ENCODE peak calls at places on chromosomes 4 and X, in ten cellular contexts. S is uterus, N is spleen, P is adrenal gland, Z is testis, L is heart left ventricle, V is A549, H is IMR-90, C is HCT116, K is ovary. W is an unnamed sample.

GRCh38 chr4:183422962-183423653 is 21.3 kb upstream of the CDKN2AIP start:
- DNase-seq in Z (no peak), S (no peak), N (no peak), H (peak), V (no peak), P (no peak), L (no peak), K (no peak), C (no peak), W (no peak)

GRCh38 chrX:25344191-25344936 is 328.6 kb upstream of the ARX start:
- DNase-seq in P (peak), L (no peak), H (no peak), K (no peak), C (no peak), N (no peak), Z (no peak), V (no peak), S (no peak), W (no peak)

GRCh38 chrX:47180346-47180745 is 13.3 kb upstream of the UBA1 start:
- DNase-seq in Z (no peak), C (no peak), N (peak), S (no peak), P (no peak), H (no peak), K (no peak), L (no peak), V (no peak), W (no peak)

GRCh38 chrX:120366794-120367193 is 4.9 kb downstream of the ATP1B4 start:
- DNase-seq in P (no peak), S (no peak), V (no peak), L (no peak), Z (no peak), K (no peak), N (no peak), H (no peak), C (no peak), W (no peak)

GRCh38 chr4:153223418-153223792 is 19.2 kb downstream of the TRIM2 start:
- DNase-seq in V (no peak), Z (no peak), H (no peak), S (no peak), P (no peak), N (no peak), L (no peak), C (no peak), K (no peak), W (no peak)

GRCh38 chr4:109548655-109549054 is 11.4 kb upstream of the MCUB start:
- DNase-seq in C (no peak), L (peak), N (no peak), V (no peak), H (peak), S (no peak), Z (no peak), K (no peak), P (no peak), W (peak)

GRCh38 chr4:99723555-99724450 is 66.2 kb upstream of the C4orf54 start:
- DNase-seq in L (peak), V (peak), K (peak), P (peak), C (peak), H (peak), S (peak), N (no peak), Z (peak), W (peak)

GRCh38 chr4:180031330-180031729 is 2211.9 kb upstream of the TENM3 start:
- DNase-seq in L (no peak), K (no peak), N (no peak), C (no peak), Z (no peak), S (no peak), H (no peak), V (no peak), P (no peak), W (no peak)

GRCh38 chrX:155745792-155746191 is 133.0 kb upstream of the TMLHE start:
- DNase-seq in N (no peak), S (peak), Z (peak), L (peak), K (peak), H (peak), C (peak), V (no peak), P (peak), W (no peak)

GRCh38 chr4:156294577-156294976 is 340.9 kb upstream of the CTSO start:
- DNase-seq in L (peak), H (peak), C (peak), K (no peak), V (no peak), Z (no peak), S (no peak), N (no peak), P (no peak), W (peak)

GRCh38 chr4:113555868-113556267 is 205.7 kb downstream of the CAMK2D start:
- DNase-seq in Z (no peak), N (no peak), C (no peak), L (peak), K (no peak), P (no peak), V (no peak), H (no peak), S (no peak), W (peak)

GRCh38 chr4:147837435-147837834 is 105.5 kb downstream of the ARHGAP10 start:
- DNase-seq in Z (no peak), V (peak), C (no peak), S (no peak), K (no peak), H (no peak), L (no peak), N (no peak), P (no peak), W (no peak)
- TF ChIP-seq CTCF in Z (peak), V (no peak), C (peak), S (no peak), K (no peak), H (no peak), L (peak), N (no peak), P (peak), W (no peak)

GRCh38 chrX:16870095-16870860 is at the start of gene RBBP7:
- DNase-seq in Z (peak), C (peak), H (peak), L (peak), P (peak), K (peak), S (peak), N (peak), V (peak), W (peak)
- TF ChIP-seq POLR2A in Z (peak), C (peak), H (peak), L (no peak), P (peak), K (peak), S (peak), N (peak), V (peak), W (peak)

GRCh38 chr4:137535718-137536117 is 3.4 kb upstream of the PCDH18 start:
- DNase-seq in H (no peak), V (no peak), N (no peak), L (no peak), S (no peak), Z (no peak), P (no peak), K (no peak), C (no peak), W (no peak)

GRCh38 chr4:137531951-137532868 is at the start of gene PCDH18:
- DNase-seq in N (no peak), S (peak), V (no peak), P (peak), C (no peak), H (peak), K (peak), Z (peak), L (peak), W (no peak)

GRCh38 chr4:137532869-137533236 is 559 bp upstream of the PCDH18 start:
- DNase-seq in V (no peak), S (no peak), C (no peak), N (no peak), P (no peak), Z (no peak), L (no peak), K (no peak), H (no peak), W (no peak)

GRCh38 chr4:137534516-137534915 is 2.2 kb upstream of the PCDH18 start:
- DNase-seq in V (no peak), N (no peak), K (no peak), P (no peak), H (no peak), C (no peak), Z (no peak), S (no peak), L (no peak), W (no peak)

GRCh38 chr4:137533855-137534254 is 1.6 kb upstream of the PCDH18 start:
- DNase-seq in V (no peak), N (no peak), C (no peak), S (no peak), L (no peak), K (no peak), Z (no peak), H (no peak), P (no peak), W (no peak)
- H3K4me3 ChIP-seq in V (no peak), N (no peak), C (no peak), S (peak), L (peak), K (peak), Z (no peak), H (no peak), P (no peak), W (no peak)

DNA sequence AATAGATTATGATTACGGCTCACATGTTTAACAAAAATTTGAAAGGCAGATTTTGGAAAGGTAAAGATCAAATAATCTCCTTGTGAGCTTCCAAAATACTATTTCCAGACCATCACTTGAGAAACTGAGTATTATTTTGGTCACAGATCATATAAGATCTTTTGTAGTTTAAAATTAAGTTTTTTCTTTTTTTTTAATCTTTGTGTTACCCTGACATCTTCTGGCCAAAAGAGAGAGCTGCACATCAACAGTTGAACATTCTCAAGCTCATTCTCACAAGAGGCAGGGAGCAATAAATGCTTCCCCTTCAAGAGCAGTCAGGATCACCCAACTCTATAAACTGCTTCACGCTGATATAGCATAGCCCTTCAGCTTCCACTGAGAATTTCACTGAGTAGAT is 15.9 kb downstream of the TMEM192 start:
- DNase-seq in K (no peak), P (no peak), L (no peak), H (peak), N (no peak), Z (no peak), V (peak), S (no peak), C (no peak), W (peak)
- TF ChIP-seq CTCF in K (no peak), P (peak), L (peak), H (peak), N (peak), Z (peak), V (peak), S (peak), C (peak), W (peak)

GRCh38 chr4:125352521-125352920 is 37.8 kb downstream of the FAT4 start:
- DNase-seq in V (no peak), Z (no peak), K (no peak), P (no peak), L (no peak), N (no peak), C (no peak), H (no peak), S (no peak), W (no peak)
- TF ChIP-seq POLR2A in V (no peak), Z (no peak), K (no peak), P (no peak), L (no peak), N (no peak), C (no peak), H (no peak), S (no peak), W (no peak)

DNA sequence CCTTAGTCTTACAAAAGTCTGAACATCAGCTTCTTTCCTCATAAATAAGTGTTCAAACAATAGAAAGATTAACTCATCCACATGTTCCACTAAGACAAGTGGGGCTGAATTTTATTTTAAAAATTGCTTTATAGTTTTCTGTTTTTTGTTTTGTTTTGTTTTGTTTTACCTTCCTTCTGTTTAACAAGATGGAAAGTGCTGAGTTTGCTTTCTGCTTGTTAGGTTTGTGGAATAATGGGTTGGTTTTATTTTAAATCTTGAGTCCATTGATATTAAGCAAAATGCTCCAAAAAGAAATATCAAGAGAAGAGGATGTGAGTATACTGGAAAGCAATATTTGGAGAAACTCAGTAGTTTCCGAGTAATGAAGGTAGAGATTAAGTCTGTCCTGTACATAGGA is 458.7 kb downstream of the FAT4 start:
- DNase-seq in P (no peak), S (no peak), C (no peak), L (no peak), Z (no peak), V (no peak), H (no peak), K (no peak), N (no peak), W (no peak)
- H3K4me3 ChIP-seq in P (no peak), S (no peak), C (no peak), L (no peak), Z (no peak), V (no peak), H (no peak), K (no peak), N (no peak), W (no peak)